ENCODE peak calls at places on chromosomes 6 and 20, in nine cellular contexts. One of them, this sample, is unnamed.

GRCh38 chr6:330948-331347 is 38.7 kb downstream of the DUSP22 start:
- DNase-seq in kidney: no peak
- DNase-seq in NT2/D1: no peak
- DNase-seq in right lobe of liver: no peak
- DNase-seq in pancreas: no peak
- DNase-seq in astrocyte: no peak
- DNase-seq in MM.1S: no peak
- DNase-seq in SJSA1: no peak
- DNase-seq in breast epithelium: no peak
- DNase-seq in this sample: no peak

GRCh38 chr6:116100419-116101297 is at the start of gene NT5DC1:
- DNase-seq in MM.1S: peak; percentile 85
- DNase-seq in breast epithelium: peak; percentile 73
- DNase-seq in SJSA1: peak; percentile 75
- DNase-seq in pancreas: peak; percentile 93
- DNase-seq in right lobe of liver: peak; percentile 92
- DNase-seq in kidney: peak; percentile 93
- DNase-seq in astrocyte: peak; percentile 62
- DNase-seq in NT2/D1: peak; percentile 58
- DNase-seq in this sample: peak; percentile 73

GRCh38 chr6:159490298-159490937 is 202.6 kb downstream of the SOD2 start:
- DNase-seq in kidney: no peak
- DNase-seq in breast epithelium: peak; percentile 67
- DNase-seq in astrocyte: no peak
- DNase-seq in NT2/D1: no peak
- DNase-seq in right lobe of liver: no peak
- DNase-seq in pancreas: no peak
- DNase-seq in SJSA1: no peak
- DNase-seq in MM.1S: no peak
- DNase-seq in this sample: no peak

GRCh38 chr6:88626460-88626859 is 337.0 kb downstream of the RNGTT start:
- DNase-seq in SJSA1: no peak
- DNase-seq in pancreas: no peak
- DNase-seq in breast epithelium: no peak
- DNase-seq in kidney: no peak
- DNase-seq in right lobe of liver: no peak
- DNase-seq in NT2/D1: no peak
- DNase-seq in MM.1S: no peak
- DNase-seq in astrocyte: peak; percentile 16
- DNase-seq in this sample: no peak

GRCh38 chr20:48823960-48824497 is 3.8 kb downstream of the PREX1 start:
- DNase-seq in right lobe of liver: no peak
- DNase-seq in MM.1S: no peak
- DNase-seq in NT2/D1: no peak
- DNase-seq in astrocyte: peak; percentile 70
- DNase-seq in pancreas: no peak
- DNase-seq in SJSA1: peak; percentile 91
- DNase-seq in kidney: no peak
- DNase-seq in breast epithelium: no peak
- DNase-seq in this sample: peak; percentile 33

GRCh38 chr20:62822788-62823651 is 6.2 kb downstream of the COL9A3 start:
- DNase-seq in pancreas: no peak
- DNase-seq in astrocyte: no peak
- DNase-seq in kidney: peak; percentile 68
- DNase-seq in NT2/D1: no peak
- DNase-seq in right lobe of liver: peak; percentile 64
- DNase-seq in SJSA1: no peak
- DNase-seq in MM.1S: peak; percentile 69
- DNase-seq in breast epithelium: no peak
- DNase-seq in this sample: no peak

GRCh38 chr20:1134355-1134754 is 16.0 kb downstream of the PSMF1 start:
- DNase-seq in NT2/D1: no peak
- DNase-seq in SJSA1: no peak
- DNase-seq in kidney: no peak
- DNase-seq in astrocyte: no peak
- DNase-seq in breast epithelium: no peak
- DNase-seq in right lobe of liver: no peak
- DNase-seq in pancreas: no peak
- DNase-seq in MM.1S: no peak
- DNase-seq in this sample: no peak

GRCh38 chr6:155417454-155417853 is 38.2 kb downstream of the NOX3 start:
- DNase-seq in MM.1S: no peak
- DNase-seq in pancreas: no peak
- DNase-seq in kidney: no peak
- DNase-seq in SJSA1: no peak
- DNase-seq in right lobe of liver: no peak
- DNase-seq in NT2/D1: no peak
- DNase-seq in breast epithelium: no peak
- DNase-seq in astrocyte: no peak
- DNase-seq in this sample: no peak

GRCh38 chr6:36964349-36964748 is 9.8 kb downstream of the PI16 start:
- DNase-seq in right lobe of liver: no peak
- DNase-seq in breast epithelium: no peak
- DNase-seq in astrocyte: no peak
- DNase-seq in kidney: peak; percentile 66
- DNase-seq in pancreas: no peak
- DNase-seq in SJSA1: no peak
- DNase-seq in NT2/D1: no peak
- DNase-seq in MM.1S: no peak
- DNase-seq in this sample: no peak

GRCh38 chr20:41717464-41717863 is 99.3 kb upstream of the CHD6 start:
- DNase-seq in SJSA1: no peak
- DNase-seq in astrocyte: no peak
- DNase-seq in breast epithelium: no peak
- DNase-seq in right lobe of liver: no peak
- DNase-seq in NT2/D1: no peak
- DNase-seq in MM.1S: no peak
- DNase-seq in pancreas: no peak
- DNase-seq in kidney: no peak
- DNase-seq in this sample: no peak

GRCh38 chr6:33114428-33114827 is 38.6 kb downstream of the HLA-DPB1 start:
- DNase-seq in astrocyte: no peak
- DNase-seq in right lobe of liver: no peak
- DNase-seq in SJSA1: no peak
- DNase-seq in MM.1S: no peak
- DNase-seq in breast epithelium: no peak
- DNase-seq in kidney: no peak
- DNase-seq in pancreas: no peak
- DNase-seq in NT2/D1: no peak
- DNase-seq in this sample: no peak

GRCh38 chr6:15477746-15478145 is 185.1 kb downstream of the DTNBP1 start:
- DNase-seq in NT2/D1: no peak
- DNase-seq in right lobe of liver: no peak
- DNase-seq in breast epithelium: no peak
- DNase-seq in astrocyte: no peak
- DNase-seq in MM.1S: no peak
- DNase-seq in kidney: no peak
- DNase-seq in pancreas: no peak
- DNase-seq in SJSA1: no peak
- DNase-seq in this sample: no peak
- H3K4me1 ChIP-seq in NT2/D1: no peaks in the 10 kb centered on the region
- H3K4me1 ChIP-seq in right lobe of liver: no peaks in the 10 kb centered on the region
- H3K4me1 ChIP-seq in breast epithelium: no peaks in the 10 kb centered on the region
- H3K4me1 ChIP-seq in astrocyte: peaks cover 33% of the 10 kb centered on the region
- H3K4me1 ChIP-seq in MM.1S: peaks cover 31% of the 10 kb centered on the region
- H3K4me1 ChIP-seq in kidney: peaks cover 16% of the 10 kb centered on the region
- H3K4me1 ChIP-seq in pancreas: no peaks in the 10 kb centered on the region
- H3K4me1 ChIP-seq in SJSA1: no peaks in the 10 kb centered on the region
- H3K4me1 ChIP-seq in this sample: no peaks in the 10 kb centered on the region

DNA sequence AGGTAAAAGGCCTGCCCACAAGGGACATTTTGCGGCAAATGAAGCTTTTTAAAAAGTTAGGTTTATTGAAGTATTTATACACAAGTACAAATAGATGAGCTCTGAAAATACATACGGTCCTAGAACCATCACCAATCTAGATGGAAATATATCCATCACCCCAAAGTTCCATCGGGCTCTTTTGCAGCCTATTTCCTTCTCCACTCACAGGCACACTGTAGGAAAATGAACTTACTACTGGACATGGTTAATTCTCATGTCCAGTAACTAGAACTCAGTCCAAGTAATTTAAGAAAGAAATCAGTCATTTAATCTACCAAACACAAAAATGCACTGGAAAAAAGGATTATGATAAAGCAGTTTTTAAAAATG is 6.2 kb downstream of the PCNA start:
- DNase-seq in breast epithelium: no peak
- DNase-seq in astrocyte: no peak
- DNase-seq in NT2/D1: no peak
- DNase-seq in kidney: no peak
- DNase-seq in MM.1S: no peak
- DNase-seq in pancreas: no peak
- DNase-seq in SJSA1: no peak
- DNase-seq in right lobe of liver: no peak
- DNase-seq in this sample: no peak
- H3K4me3 ChIP-seq in breast epithelium: peak overlapping the region; percentile 79
- H3K4me3 ChIP-seq in astrocyte: peak overlapping the region; percentile 99
- H3K4me3 ChIP-seq in NT2/D1: peak overlapping the region; percentile 91
- H3K4me3 ChIP-seq in kidney: peak overlapping the region; percentile 89
- H3K4me3 ChIP-seq in MM.1S: peak overlapping the region; percentile 83
- H3K4me3 ChIP-seq in pancreas: peak overlapping the region; percentile 48
- H3K4me3 ChIP-seq in SJSA1: peak overlapping the region; percentile 73
- H3K4me3 ChIP-seq in right lobe of liver: peak overlapping the region; percentile 73
- H3K4me3 ChIP-seq in this sample: peak overlapping the region; percentile 69

GRCh38 chr20:38144608-38145093 is 20.4 kb downstream of the TGM2 start:
- DNase-seq in astrocyte: no peak
- DNase-seq in MM.1S: no peak
- DNase-seq in right lobe of liver: peak; percentile 63
- DNase-seq in breast epithelium: no peak
- DNase-seq in kidney: peak; percentile 55
- DNase-seq in SJSA1: no peak
- DNase-seq in pancreas: no peak
- DNase-seq in NT2/D1: no peak
- DNase-seq in this sample: no peak

GRCh38 chr20:38141154-38141888 is 23.7 kb downstream of the TGM2 start:
- DNase-seq in breast epithelium: no peak
- DNase-seq in astrocyte: peak; percentile 22
- DNase-seq in pancreas: peak; percentile 48
- DNase-seq in NT2/D1: no peak
- DNase-seq in SJSA1: no peak
- DNase-seq in MM.1S: no peak
- DNase-seq in kidney: peak; percentile 71
- DNase-seq in right lobe of liver: peak; percentile 24
- DNase-seq in this sample: no peak

GRCh38 chr20:38141889-38142494 is 23.1 kb downstream of the TGM2 start:
- DNase-seq in SJSA1: no peak
- DNase-seq in MM.1S: no peak
- DNase-seq in right lobe of liver: peak; percentile 22
- DNase-seq in pancreas: peak; percentile 35
- DNase-seq in breast epithelium: no peak
- DNase-seq in NT2/D1: no peak
- DNase-seq in astrocyte: no peak
- DNase-seq in kidney: peak; percentile 63
- DNase-seq in this sample: no peak

GRCh38 chr20:38143646-38144554 is 21.2 kb downstream of the TGM2 start:
- DNase-seq in MM.1S: peak; percentile 69
- DNase-seq in pancreas: no peak
- DNase-seq in SJSA1: peak; percentile 93
- DNase-seq in astrocyte: peak; percentile 93
- DNase-seq in kidney: peak; percentile 94
- DNase-seq in NT2/D1: no peak
- DNase-seq in right lobe of liver: peak; percentile 73
- DNase-seq in breast epithelium: no peak
- DNase-seq in this sample: no peak

DNA sequence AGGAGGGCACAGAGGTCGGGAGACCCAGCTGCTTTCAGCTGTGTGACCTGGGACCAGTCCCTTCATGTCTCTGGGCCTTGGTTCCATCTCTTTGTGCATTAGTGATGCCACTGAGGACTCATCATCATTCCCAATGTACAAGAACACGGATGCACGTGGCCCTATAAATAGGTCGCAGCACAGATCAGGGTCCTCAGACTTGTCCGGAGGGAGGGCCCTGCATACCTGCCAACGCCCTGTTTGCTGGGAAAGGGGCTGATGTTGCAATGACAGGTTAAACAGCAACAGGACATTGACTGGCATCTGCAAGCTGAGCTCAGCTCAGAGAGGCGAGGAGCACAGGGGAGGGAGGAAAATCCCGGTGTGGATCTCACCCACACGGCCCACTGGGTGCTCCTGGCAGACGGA is 21.8 kb downstream of the TGM2 start:
- DNase-seq in kidney: peak; percentile 87
- DNase-seq in SJSA1: no peak
- DNase-seq in pancreas: no peak
- DNase-seq in right lobe of liver: peak; percentile 83
- DNase-seq in NT2/D1: no peak
- DNase-seq in MM.1S: no peak
- DNase-seq in breast epithelium: no peak
- DNase-seq in astrocyte: no peak
- DNase-seq in this sample: no peak
- H3K4me1 ChIP-seq in kidney: peaks cover 22% of the 10 kb centered on the region
- H3K4me1 ChIP-seq in SJSA1: peaks cover 47% of the 10 kb centered on the region
- H3K4me1 ChIP-seq in pancreas: peaks cover 15% of the 10 kb centered on the region
- H3K4me1 ChIP-seq in right lobe of liver: peaks cover 4% of the 10 kb centered on the region
- H3K4me1 ChIP-seq in NT2/D1: peaks cover 30% of the 10 kb centered on the region
- H3K4me1 ChIP-seq in MM.1S: peaks cover 18% of the 10 kb centered on the region
- H3K4me1 ChIP-seq in breast epithelium: no peaks in the 10 kb centered on the region
- H3K4me1 ChIP-seq in astrocyte: peaks cover 26% of the 10 kb centered on the region
- H3K4me1 ChIP-seq in this sample: no peaks in the 10 kb centered on the region

GRCh38 chr20:37893566-37894241 is 9.2 kb upstream of the VSTM2L start:
- DNase-seq in SJSA1: no peak
- DNase-seq in NT2/D1: no peak
- DNase-seq in astrocyte: no peak
- DNase-seq in breast epithelium: no peak
- DNase-seq in pancreas: no peak
- DNase-seq in kidney: no peak
- DNase-seq in right lobe of liver: no peak
- DNase-seq in MM.1S: no peak
- DNase-seq in this sample: no peak
- H3K4me3 ChIP-seq in SJSA1: no peak overlapping the region
- H3K4me3 ChIP-seq in NT2/D1: no peak overlapping the region
- H3K4me3 ChIP-seq in astrocyte: no peak overlapping the region
- H3K4me3 ChIP-seq in breast epithelium: no peak overlapping the region
- H3K4me3 ChIP-seq in pancreas: no peak overlapping the region
- H3K4me3 ChIP-seq in kidney: no peak overlapping the region
- H3K4me3 ChIP-seq in right lobe of liver: no peak overlapping the region
- H3K4me3 ChIP-seq in MM.1S: no peak overlapping the region
- H3K4me3 ChIP-seq in this sample: no peak overlapping the region

GRCh38 chr6:57342148-57342669 is 24.8 kb downstream of the PRIM2 start:
- DNase-seq in SJSA1: no peak
- DNase-seq in NT2/D1: no peak
- DNase-seq in astrocyte: no peak
- DNase-seq in pancreas: no peak
- DNase-seq in right lobe of liver: no peak
- DNase-seq in kidney: no peak
- DNase-seq in breast epithelium: no peak
- DNase-seq in MM.1S: no peak
- DNase-seq in this sample: no peak
- H3K4me1 ChIP-seq in SJSA1: no peaks in the 10 kb centered on the region
- H3K4me1 ChIP-seq in NT2/D1: no peaks in the 10 kb centered on the region
- H3K4me1 ChIP-seq in astrocyte: no peaks in the 10 kb centered on the region
- H3K4me1 ChIP-seq in pancreas: no peaks in the 10 kb centered on the region
- H3K4me1 ChIP-seq in right lobe of liver: no peaks in the 10 kb centered on the region
- H3K4me1 ChIP-seq in kidney: no peaks in the 10 kb centered on the region
- H3K4me1 ChIP-seq in breast epithelium: no peaks in the 10 kb centered on the region
- H3K4me1 ChIP-seq in MM.1S: peaks cover 5% of the 10 kb centered on the region
- H3K4me1 ChIP-seq in this sample: no peaks in the 10 kb centered on the region